ENCODE peak calls at places on chromosomes 6 and 20, in five cellular contexts. Z, A, W, L and S are unnamed samples.

GRCh38 chr6:132286298-132287019 is 114.8 kb downstream of the MOXD1 start:
- DNase-seq in W (no peak), Z (no peak), A (no peak), L (no peak), S (no peak)

GRCh38 chr20:46361386-46361785 is 45.0 kb downstream of the ELMO2 start:
- DNase-seq in W (no peak), L (no peak), A (no peak), Z (no peak), S (no peak)

GRCh38 chr6:134911532-134911931 is 38.4 kb downstream of the ALDH8A1 start:
- DNase-seq in L (no peak), Z (no peak), W (no peak), A (no peak), S (no peak)

GRCh38 chr6:3433005-3433404 is 23.8 kb downstream of the SLC22A23 start:
- DNase-seq in L (no peak), W (no peak), A (no peak), Z (no peak), S (no peak)

GRCh38 chr6:44289726-44290125 is 19.5 kb downstream of the TMEM151B start:
- DNase-seq in L (no peak), A (no peak), W (no peak), Z (no peak), S (no peak)

GRCh38 chr6:155317186-155317585 is 2.9 kb upstream of the TFB1M start:
- DNase-seq in L (no peak), W (no peak), A (no peak), Z (no peak), S (no peak)

GRCh38 chr20:50682947-50683530 is 8.3 kb downstream of the RIPOR3 start:
- DNase-seq in L (no peak), Z (no peak), A (no peak), W (no peak), S (no peak)

GRCh38 chr20:62323146-62323979 is 20.6 kb downstream of the ADRM1 start:
- DNase-seq in Z (no peak), A (no peak), W (no peak), L (no peak), S (no peak)

GRCh38 chr20:16391003-16391402 is 182.2 kb downstream of the KIF16B start:
- DNase-seq in A (no peak), Z (no peak), L (no peak), W (no peak), S (no peak)

GRCh38 chr20:53660947-53661381 is 67.3 kb upstream of the ZNF217 start:
- DNase-seq in A (no peak), L (no peak), Z (no peak), W (no peak), S (peak)

GRCh38 chr20:3021327-3021726 is 22.1 kb upstream of the GNRH2 start:
- DNase-seq in W (no peak), A (no peak), Z (no peak), L (no peak), S (no peak)

GRCh38 chr6:138523347-138524210 is 24.3 kb upstream of the NHSL1 start:
- DNase-seq in L (no peak), A (no peak), W (no peak), Z (no peak), S (no peak)

GRCh38 chr20:5072756-5073153 is 47.0 kb downstream of the PCNA start:
- DNase-seq in Z (no peak), A (no peak), W (no peak), L (no peak), S (no peak)

GRCh38 chr20:10581823-10582222 is 92.0 kb downstream of the JAG1 start:
- DNase-seq in W (no peak), L (no peak), Z (no peak), A (no peak), S (no peak)

GRCh38 chr6:57040011-57040410 is 6.5 kb upstream of the KIAA1586 start:
- DNase-seq in W (no peak), A (no peak), L (no peak), Z (no peak), S (no peak)

GRCh38 chr6:119349041-119349340 is 570 bp downstream of the MAN1A1 start:
- DNase-seq in L (peak), A (no peak), W (no peak), Z (no peak), S (no peak)

GRCh38 chr6:107567643-107568042 is 77.7 kb downstream of the SOBP start:
- DNase-seq in Z (no peak), A (no peak), W (no peak), L (no peak), S (no peak)

GRCh38 chr6:109690373-109690739 is 646 bp downstream of the AK9 start:
- DNase-seq in Z (peak), L (peak), A (peak), W (peak), S (peak)

GRCh38 chr20:32312718-32313424 is 35.4 kb downstream of the KIF3B start:
- DNase-seq in W (no peak), Z (no peak), A (no peak), L (no peak), S (no peak)

GRCh38 chr6:56659721-56660373 is 17.2 kb upstream of the DST start:
- DNase-seq in L (no peak), Z (no peak), W (no peak), A (no peak), S (no peak)

GRCh38 chr6:4896401-4896800 is 107.4 kb downstream of the RPP40 start:
- DNase-seq in Z (no peak), W (no peak), L (no peak), A (no peak), S (no peak)

GRCh38 chr6:74057326-74057725 is 361.3 kb downstream of the CD109 start:
- DNase-seq in W (no peak), A (no peak), L (no peak), Z (no peak), S (no peak)

GRCh38 chr20:17872434-17872833 is 96.2 kb downstream of the SNX5 start:
- DNase-seq in A (no peak), W (no peak), Z (no peak), L (no peak), S (no peak)